ENCODE peak calls at places on chromosomes 12 and 14, in seven cellular contexts. B, X, P, A, M, S and N are unnamed samples. For H3K4me1 and H3K9me3, the result is how much of the 10 kb centered on the place peaks cover.

GRCh38 chr12:122031342-122032216 is 9.9 kb downstream of the BCL7A start:
- DNase-seq in B (peak), X (peak), P (no peak), A (peak), M (no peak), S (no peak), N (no peak)

GRCh38 chr12:103829092-103829491 is 11.9 kb downstream of the NT5DC3 start:
- DNase-seq in B (no peak), X (no peak), P (no peak), A (no peak), M (no peak), S (no peak), N (no peak)

GRCh38 chr12:70549340-70550179 is 87.7 kb downstream of the PTPRB start:
- DNase-seq in B (peak), X (no peak), P (no peak), A (no peak), M (no peak), S (no peak), N (no peak)

GRCh38 chr12:11661491-11662085 is 12.1 kb downstream of the ETV6 start:
- DNase-seq in B (peak), X (no peak), P (peak), A (no peak), M (no peak), S (no peak), N (no peak)

GRCh38 chr12:751192-751827 is 1.1 kb upstream of the WNK1 start:
- DNase-seq in B (peak), X (peak), P (peak), A (peak), M (peak), S (peak), N (peak)

GRCh38 chr14:96096639-96097610 is 57.8 kb downstream of the C14orf132 start:
- DNase-seq in B (no peak), X (no peak), P (no peak), A (no peak), M (no peak), S (peak), N (no peak)

GRCh38 chr14:59394268-59394667 is 70.9 kb downstream of the GPR135 start:
- DNase-seq in B (no peak), X (no peak), P (peak), A (no peak), M (no peak), S (no peak), N (no peak)

GRCh38 chr12:10362325-10362724 is 27.5 kb downstream of the KLRK1 start:
- DNase-seq in B (no peak), X (no peak), P (peak), A (no peak), M (no peak), S (no peak), N (no peak)

GRCh38 chr12:38159092-38159551 is 157.5 kb upstream of the ALG10B start:
- DNase-seq in B (no peak), X (no peak), P (no peak), A (no peak), M (no peak), S (no peak), N (no peak)

GRCh38 chr12:106297681-106298080 is 4.9 kb upstream of the TCP11L2 start:
- DNase-seq in B (no peak), X (no peak), P (no peak), A (no peak), M (no peak), S (no peak), N (no peak)

GRCh38 chr12:115752151-115752550 is 525.3 kb downstream of the MED13L start:
- DNase-seq in B (peak), X (no peak), P (no peak), A (no peak), M (peak), S (no peak), N (no peak)

GRCh38 chr14:101355284-101355683 is 206.0 kb upstream of the DIO3 start:
- DNase-seq in B (no peak), X (no peak), P (no peak), A (no peak), M (no peak), S (no peak), N (no peak)

GRCh38 chr14:104700224-104700623 is 10.8 kb downstream of the INF2 start:
- DNase-seq in B (no peak), X (no peak), P (no peak), A (no peak), M (no peak), S (no peak), N (no peak)
- H3K4me1 ChIP-seq in B (under half), X (half or more), P (under half), A (under half), M (under half), S (under half), N (under half)

GRCh38 chr14:104447750-104448149 is 131.8 kb upstream of the C14orf180 start:
- DNase-seq in B (no peak), X (no peak), P (no peak), A (no peak), M (no peak), S (no peak), N (no peak)

GRCh38 chr14:104448321-104448720 is 131.2 kb upstream of the C14orf180 start:
- DNase-seq in B (no peak), X (no peak), P (no peak), A (no peak), M (no peak), S (no peak), N (no peak)

GRCh38 chr14:104445086-104445485 is 134.5 kb upstream of the C14orf180 start:
- DNase-seq in B (no peak), X (no peak), P (no peak), A (no peak), M (no peak), S (peak), N (no peak)

GRCh38 chr14:104445832-104446381 is 133.7 kb upstream of the C14orf180 start:
- DNase-seq in B (no peak), X (no peak), P (no peak), A (no peak), M (no peak), S (peak), N (no peak)

DNA sequence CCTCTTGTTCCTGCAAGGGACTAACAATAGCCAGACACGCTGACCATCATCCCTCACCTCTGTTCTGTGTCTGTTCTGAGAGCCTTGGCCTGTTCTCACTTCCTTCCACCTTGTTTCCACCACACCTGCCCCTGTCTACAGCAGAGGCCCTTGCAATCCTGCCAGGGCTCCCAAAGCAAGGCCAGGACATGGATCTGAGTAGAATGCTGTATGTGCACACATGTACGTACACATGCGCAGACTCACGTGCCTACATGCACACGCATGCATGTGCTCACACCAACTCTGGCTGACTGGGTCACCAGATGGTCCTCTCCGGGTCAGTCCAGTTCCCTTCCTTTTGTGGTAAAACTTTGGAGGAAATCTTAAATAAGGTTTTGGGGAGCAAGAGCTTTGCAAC is 133.0 kb upstream of the C14orf180 start:
- DNase-seq in B (no peak), X (no peak), P (no peak), A (no peak), M (no peak), S (peak), N (no peak)
- H3K9me3 ChIP-seq in B (under half), X (under half), P (under half), A (under half), M (under half), S (under half), N (under half)

GRCh38 chr14:21070083-21070609 is at the start of gene ARHGEF40:
- DNase-seq in B (peak), X (peak), P (no peak), A (no peak), M (peak), S (peak), N (no peak)
- H3K4me3 ChIP-seq in B (peak), X (peak), P (peak), A (peak), M (peak), S (peak), N (peak)

GRCh38 chr14:61668267-61668666 is 27.0 kb upstream of the HIF1A start:
- DNase-seq in B (no peak), X (no peak), P (peak), A (no peak), M (no peak), S (no peak), N (no peak)
- H3K4me1 ChIP-seq in B (under half), X (under half), P (under half), A (under half), M (under half), S (under half), N (under half)